ENCODE peak calls at places on chromosomes 1 and 21, in nine cellular contexts. C, N, V, P, H, O, M, R and K are unnamed samples.

GRCh38 chr1:10507111-10507879 is 32.5 kb downstream of the PEX14 start:
- DNase-seq in C (no peak), N (peak; percentile 46), V (peak; percentile 62), P (peak; percentile 83), H (peak; percentile 55), O (peak; percentile 59), M (peak; percentile 81), R (peak; percentile 83), K (peak; percentile 79)

GRCh38 chr21:44998086-44998620 is 58.3 kb downstream of the SLX9 start:
- DNase-seq in C (no peak), N (no peak), V (no peak), P (no peak), H (no peak), O (no peak), M (no peak), R (no peak), K (no peak)

GRCh38 chr1:243718022-243718421 is 132.0 kb downstream of the AKT3 start:
- DNase-seq in C (no peak), N (no peak), V (no peak), P (no peak), H (no peak), O (no peak), M (no peak), R (no peak), K (no peak)

GRCh38 chr1:114979278-114979891 is 50.2 kb upstream of the TSHB start:
- DNase-seq in C (peak; percentile 63), N (peak; percentile 8), V (peak; percentile 64), P (peak; percentile 76), H (peak; percentile 64), O (peak; percentile 77), M (peak; percentile 70), R (peak; percentile 58), K (peak; percentile 74)

GRCh38 chr1:119279441-119280415 is 88.9 kb upstream of the HAO2 start:
- DNase-seq in C (no peak), N (no peak), V (no peak), P (no peak), H (no peak), O (no peak), M (no peak), R (peak; percentile 46), K (no peak)

GRCh38 chr1:174023438-174023837 is 1.3 kb upstream of the RC3H1 start:
- DNase-seq in C (peak; percentile 64), N (no peak), V (peak; percentile 73), P (peak; percentile 47), H (no peak), O (no peak), M (peak; percentile 80), R (peak; percentile 98), K (peak; percentile 82)

GRCh38 chr1:162541619-162542141 is 19.8 kb upstream of the UAP1 start:
- DNase-seq in C (no peak), N (peak; percentile 53), V (peak; percentile 53), P (no peak), H (no peak), O (no peak), M (no peak), R (no peak), K (peak; percentile 55)

GRCh38 chr1:2778220-2778592 is 23.3 kb downstream of the TTC34 start:
- DNase-seq in C (no peak), N (no peak), V (no peak), P (no peak), H (no peak), O (no peak), M (no peak), R (no peak), K (no peak)

GRCh38 chr1:221517961-221518360 is 223.9 kb downstream of the DUSP10 start:
- DNase-seq in C (no peak), N (no peak), V (no peak), P (no peak), H (no peak), O (no peak), M (no peak), R (no peak), K (no peak)

GRCh38 chr1:223304931-223305330 is 59.0 kb downstream of the SUSD4 start:
- DNase-seq in C (no peak), N (no peak), V (no peak), P (no peak), H (no peak), O (no peak), M (peak; percentile 27), R (no peak), K (no peak)

GRCh38 chr1:214281030-214281901 is at the start of gene SMYD2:
- DNase-seq in C (peak; percentile 70), N (no peak), V (peak; percentile 80), P (peak; percentile 87), H (peak; percentile 77), O (peak; percentile 65), M (peak; percentile 78), R (peak; percentile 88), K (peak; percentile 74)

GRCh38 chr1:93014156-93014555 is 52.9 kb upstream of the DIPK1A start:
- DNase-seq in C (no peak), N (no peak), V (no peak), P (no peak), H (no peak), O (no peak), M (no peak), R (no peak), K (no peak)

GRCh38 chr1:93013311-93014091 is 52.2 kb upstream of the DIPK1A start:
- DNase-seq in C (no peak), N (no peak), V (no peak), P (no peak), H (no peak), O (no peak), M (no peak), R (no peak), K (no peak)

GRCh38 chr1:93016171-93016570 is 54.9 kb upstream of the DIPK1A start:
- DNase-seq in C (no peak), N (no peak), V (no peak), P (no peak), H (no peak), O (no peak), M (peak; percentile 44), R (peak; percentile 80), K (no peak)

DNA sequence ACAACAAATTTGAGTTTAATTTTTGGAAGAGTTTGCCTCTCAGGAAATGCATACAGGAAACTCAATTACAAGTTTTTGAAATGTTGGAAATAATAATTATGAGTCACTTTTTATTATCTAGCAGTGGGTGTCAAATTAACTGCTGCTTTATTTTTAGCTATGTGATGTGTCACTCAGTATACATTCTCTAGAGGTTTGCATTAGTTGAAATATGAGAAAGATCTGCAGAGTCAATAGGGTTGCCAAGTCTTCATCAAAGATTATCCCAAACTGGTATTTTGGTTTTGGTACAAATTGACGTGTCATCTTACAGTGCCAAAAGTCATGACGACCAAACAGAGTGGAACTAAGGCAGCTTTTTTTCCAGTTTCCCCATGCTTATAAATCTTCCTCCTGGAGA is 54.3 kb upstream of the DIPK1A start:
- DNase-seq in C (no peak), N (no peak), V (no peak), P (no peak), H (no peak), O (no peak), M (no peak), R (no peak), K (no peak)
- H3K4me1 ChIP-seq in C (no peaks in the 10 kb centered on the region), N (no peaks in the 10 kb centered on the region), V (no peaks in the 10 kb centered on the region), P (no peaks in the 10 kb centered on the region), H (no peaks in the 10 kb centered on the region), O (no peaks in the 10 kb centered on the region), M (peaks cover 10% of the 10 kb centered on the region), R (no peaks in the 10 kb centered on the region), K (no peaks in the 10 kb centered on the region)

GRCh38 chr1:67788251-67788796 is 44.9 kb downstream of the GNG12 start:
- DNase-seq in C (no peak), N (no peak), V (no peak), P (no peak), H (no peak), O (no peak), M (no peak), R (no peak), K (no peak)

GRCh38 chr1:67787746-67788145 is 45.5 kb downstream of the GNG12 start:
- DNase-seq in C (no peak), N (no peak), V (no peak), P (no peak), H (no peak), O (no peak), M (no peak), R (no peak), K (no peak)

GRCh38 chr1:67789551-67789950 is 43.7 kb downstream of the GNG12 start:
- DNase-seq in C (no peak), N (no peak), V (no peak), P (no peak), H (no peak), O (no peak), M (no peak), R (no peak), K (no peak)

GRCh38 chr1:67791261-67791660 is 42.0 kb downstream of the GNG12 start:
- DNase-seq in C (no peak), N (no peak), V (no peak), P (no peak), H (no peak), O (no peak), M (no peak), R (no peak), K (no peak)

DNA sequence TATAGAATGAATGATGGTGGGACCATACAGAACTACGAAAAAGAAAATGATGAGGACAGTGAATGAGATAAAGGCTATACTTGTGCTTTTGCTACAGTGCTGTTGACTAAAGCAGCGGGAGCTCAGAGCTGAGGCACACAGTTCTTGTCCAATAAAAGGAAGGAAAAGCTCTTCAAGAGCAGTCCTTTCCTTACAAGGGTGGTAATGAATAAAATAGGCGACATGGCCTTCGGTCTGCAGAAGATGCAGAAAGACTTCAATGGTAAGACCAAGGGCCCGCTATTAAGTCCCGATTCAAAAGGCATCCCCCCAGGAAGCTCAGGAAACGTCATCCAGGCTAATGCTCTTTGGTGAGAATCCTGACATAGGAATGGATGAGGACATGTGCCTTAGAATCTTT is 44.4 kb downstream of the GNG12 start:
- DNase-seq in C (no peak), N (no peak), V (no peak), P (no peak), H (no peak), O (no peak), M (no peak), R (no peak), K (no peak)
- H3K4me1 ChIP-seq in C (peaks cover 12% of the 10 kb centered on the region), N (peaks cover 48% of the 10 kb centered on the region), V (peaks cover 33% of the 10 kb centered on the region), P (peaks cover 33% of the 10 kb centered on the region), H (no peaks in the 10 kb centered on the region), O (no peaks in the 10 kb centered on the region), M (peaks cover 9% of the 10 kb centered on the region), R (peaks cover 9% of the 10 kb centered on the region), K (peaks cover 8% of the 10 kb centered on the region)

DNA sequence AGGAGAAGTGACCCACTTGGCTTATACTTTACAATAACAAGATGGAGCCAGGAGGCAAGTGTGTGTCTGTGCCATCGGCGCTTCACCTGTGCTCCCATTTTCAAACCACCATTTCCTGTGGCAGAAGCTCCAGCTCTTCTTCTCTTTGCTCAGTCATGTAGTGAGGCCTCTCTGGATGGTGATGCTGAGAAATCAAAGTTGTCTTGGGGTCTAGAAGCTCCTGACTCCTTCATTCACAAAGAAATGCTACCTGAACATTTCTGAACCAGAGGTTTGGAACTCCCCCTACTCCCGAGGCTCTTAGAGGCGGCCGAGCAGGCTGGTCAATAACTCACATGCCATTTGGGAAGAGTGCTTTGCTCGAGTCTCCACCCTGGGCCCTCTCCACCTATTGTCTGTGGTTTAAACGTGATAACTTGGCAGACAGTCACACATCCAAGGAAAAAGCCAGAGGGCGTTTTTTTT is 18.0 kb downstream of the SLAMF1 start:
- DNase-seq in C (no peak), N (no peak), V (no peak), P (no peak), H (no peak), O (no peak), M (no peak), R (peak; percentile 71), K (no peak)
- H3K4me1 ChIP-seq in C (peaks cover 8% of the 10 kb centered on the region), N (no peaks in the 10 kb centered on the region), V (peaks cover 13% of the 10 kb centered on the region), P (no peaks in the 10 kb centered on the region), H (peaks cover 98% of the 10 kb centered on the region), O (peaks cover 85% of the 10 kb centered on the region), M (no peaks in the 10 kb centered on the region), R (peaks cover 16% of the 10 kb centered on the region), K (no peaks in the 10 kb centered on the region)

GRCh38 chr21:38813554-38813953 is 7.8 kb downstream of the ETS2 start:
- DNase-seq in C (no peak), N (no peak), V (no peak), P (no peak), H (no peak), O (no peak), M (no peak), R (no peak), K (no peak)
- H3K4me1 ChIP-seq in C (peaks cover 12% of the 10 kb centered on the region), N (peaks cover 23% of the 10 kb centered on the region), V (peaks cover 93% of the 10 kb centered on the region), P (no peaks in the 10 kb centered on the region), H (no peaks in the 10 kb centered on the region), O (no peaks in the 10 kb centered on the region), M (peaks cover 25% of the 10 kb centered on the region), R (peaks cover 16% of the 10 kb centered on the region), K (no peaks in the 10 kb centered on the region)